ENCODE peak calls at places on chromosomes 2 and 18, in ten cellular contexts. H, L, V, M, Z, W, E, F, C and Y are unnamed samples.

GRCh38 chr2:153432381-153432780 is 46.2 kb downstream of the RPRM start:
- DNase-seq in M (no peak), C (no peak), V (no peak), W (no peak), E (no peak), Z (no peak), H (no peak), L (no peak), F (no peak), Y (no peak)

GRCh38 chr2:75054296-75054695 is 95.9 kb downstream of the POLE4 start:
- DNase-seq in L (no peak), H (no peak), V (no peak), M (no peak), C (no peak), E (no peak), Z (no peak), W (no peak), F (no peak), Y (no peak)

GRCh38 chr2:40550085-40550484 is 98.2 kb upstream of the SLC8A1 start:
- DNase-seq in W (no peak), C (no peak), Z (no peak), M (no peak), V (no peak), H (no peak), L (no peak), E (no peak), F (no peak), Y (no peak)

GRCh38 chr2:237874585-237875161 is 15.2 kb downstream of the RAMP1 start:
- DNase-seq in Z (no peak), F (no peak), L (no peak), M (no peak), H (no peak), V (peak; percentile 51), W (no peak), E (no peak), C (peak; percentile 82), Y (no peak)

GRCh38 chr2:218435003-218435982 is 16.4 kb downstream of the VIL1 start:
- DNase-seq in Z (no peak), C (peak; percentile 61), H (peak; percentile 2), W (no peak), L (no peak), E (no peak), V (peak; percentile 38), M (no peak), F (no peak), Y (no peak)

GRCh38 chr2:17558878-17559277 is 18.4 kb downstream of the VSNL1 start:
- DNase-seq in H (no peak), W (no peak), V (no peak), M (no peak), Z (no peak), C (no peak), L (no peak), F (no peak), E (no peak), Y (no peak)

GRCh38 chr2:234995332-234996007 is 43.7 kb downstream of the SH3BP4 start:
- DNase-seq in M (no peak), W (peak; percentile 84), C (peak; percentile 54), L (no peak), Z (no peak), F (no peak), V (no peak), H (peak; percentile 41), E (no peak), Y (no peak)

GRCh38 chr2:115160523-115161521 is 718.4 kb downstream of the DPP10 start:
- DNase-seq in V (no peak), W (no peak), F (no peak), Z (no peak), C (no peak), M (no peak), E (no peak), H (peak; percentile 47), L (no peak), Y (peak; percentile 87)

GRCh38 chr18:9994701-9995100 is 80.9 kb downstream of the VAPA start:
- DNase-seq in V (no peak), H (no peak), M (no peak), E (no peak), C (no peak), W (no peak), Z (no peak), F (no peak), L (no peak), Y (no peak)

GRCh38 chr18:9991021-9992000 is 77.5 kb downstream of the VAPA start:
- DNase-seq in W (no peak), Z (no peak), M (no peak), L (no peak), E (peak; percentile 30), C (no peak), F (no peak), V (no peak), H (no peak), Y (no peak)

GRCh38 chr18:9992300-9992987 is 78.6 kb downstream of the VAPA start:
- DNase-seq in H (no peak), E (no peak), F (peak; percentile 77), W (no peak), Z (no peak), M (no peak), C (no peak), L (no peak), V (no peak), Y (no peak)

GRCh38 chr18:9993846-9994660 is 80.2 kb downstream of the VAPA start:
- DNase-seq in F (no peak), M (no peak), L (no peak), C (no peak), Z (no peak), V (no peak), E (no peak), H (no peak), W (no peak), Y (no peak)

DNA sequence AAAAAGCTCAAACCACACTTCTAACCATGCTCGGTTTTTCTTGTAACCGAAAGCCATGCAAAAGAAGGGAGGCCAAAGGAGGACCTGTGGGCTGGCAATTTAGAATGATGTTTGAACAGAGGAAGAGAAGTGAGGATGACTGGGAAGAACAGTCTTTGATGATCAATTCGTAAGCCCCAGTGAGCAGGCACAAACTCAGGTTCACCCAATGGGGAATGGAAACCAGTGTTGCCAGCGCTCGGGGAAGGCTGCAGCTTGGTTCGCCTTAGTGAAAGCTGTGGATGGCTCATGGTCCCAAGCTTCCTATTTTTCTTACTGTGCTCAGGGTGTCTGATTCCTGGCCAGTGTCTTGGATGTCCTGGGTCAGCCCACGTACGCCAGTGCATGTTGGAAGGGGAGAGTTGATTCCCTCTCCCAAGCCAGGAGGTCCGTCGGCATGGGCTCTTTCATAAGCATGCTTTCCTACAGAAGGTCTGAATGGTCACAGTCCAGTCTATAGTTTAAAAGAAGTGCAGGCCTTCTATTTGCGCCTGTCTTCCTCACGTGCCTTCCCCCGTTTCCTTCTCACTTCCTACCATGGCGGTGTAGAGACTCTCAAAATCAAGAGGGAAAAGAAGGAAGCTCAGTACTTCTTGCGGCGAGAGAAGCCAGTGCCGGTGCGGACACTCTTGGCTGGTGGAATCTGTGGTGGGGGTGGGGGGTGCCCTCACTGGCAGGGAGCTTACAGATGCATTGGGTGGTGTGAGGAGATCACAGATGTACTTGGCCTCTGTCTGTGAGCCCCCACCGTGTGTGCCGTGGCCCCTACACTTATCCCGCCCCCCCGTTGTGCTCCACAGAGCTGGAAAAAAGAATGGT is 79.4 kb downstream of the VAPA start:
- DNase-seq in Z (no peak), W (no peak), E (no peak), L (no peak), M (no peak), F (no peak), H (no peak), V (no peak), C (no peak), Y (no peak)
- H3K4me3 ChIP-seq in Z (no peak overlapping the region), W (no peak overlapping the region), E (no peak overlapping the region), L (no peak overlapping the region), M (no peak overlapping the region), F (no peak overlapping the region), H (no peak overlapping the region), V (no peak overlapping the region), C (no peak overlapping the region), Y (no peak overlapping the region)

GRCh38 chr2:147469471-147469870 is 375.4 kb upstream of the ACVR2A start:
- DNase-seq in L (no peak), W (no peak), H (no peak), E (no peak), Z (no peak), C (no peak), V (no peak), M (no peak), F (no peak), Y (no peak)

GRCh38 chr2:147468349-147468748 is 376.5 kb upstream of the ACVR2A start:
- DNase-seq in C (no peak), M (no peak), F (no peak), Z (no peak), L (no peak), V (no peak), H (no peak), W (no peak), E (no peak), Y (no peak)

GRCh38 chr2:147468963-147469362 is 375.9 kb upstream of the ACVR2A start:
- DNase-seq in V (no peak), L (no peak), M (no peak), Z (no peak), E (no peak), F (no peak), W (no peak), H (no peak), C (no peak), Y (no peak)

GRCh38 chr2:147473075-147473474 is 371.8 kb upstream of the ACVR2A start:
- DNase-seq in M (no peak), F (no peak), L (no peak), V (no peak), E (no peak), Z (no peak), H (no peak), W (no peak), C (no peak), Y (no peak)

GRCh38 chr2:147471126-147471525 is 373.7 kb upstream of the ACVR2A start:
- DNase-seq in H (no peak), M (no peak), C (no peak), F (no peak), E (no peak), Z (no peak), V (no peak), W (no peak), L (no peak), Y (no peak)
- TF ChIP-seq POLR2AphosphoS5 in H (no peak), M (no peak), C (no peak), F (no peak), E (no peak), Z (no peak), V (no peak), W (no peak), L (no peak), Y (no peak)

GRCh38 chr2:20664431-20665260 is 2.3 kb upstream of the GDF7 start:
- DNase-seq in H (no peak), C (no peak), F (no peak), E (no peak), V (peak; percentile 70), Z (no peak), L (no peak), M (no peak), W (no peak), Y (no peak)
- H3K4me3 ChIP-seq in H (no peak overlapping the region), C (no peak overlapping the region), F (no peak overlapping the region), E (no peak overlapping the region), V (no peak overlapping the region), Z (no peak overlapping the region), L (no peak overlapping the region), M (no peak overlapping the region), W (no peak overlapping the region), Y (no peak overlapping the region)

GRCh38 chr18:10060469-10060782 is 146.6 kb downstream of the VAPA start:
- DNase-seq in W (no peak), M (no peak), F (no peak), E (no peak), C (no peak), Z (no peak), V (no peak), H (no peak), L (no peak), Y (no peak)

GRCh38 chr18:10056506-10056905 is 142.7 kb downstream of the VAPA start:
- DNase-seq in V (no peak), Z (no peak), C (no peak), H (no peak), F (no peak), L (no peak), M (no peak), E (no peak), W (no peak), Y (peak; percentile 19)

GRCh38 chr18:10057401-10057800 is 143.6 kb downstream of the VAPA start:
- DNase-seq in V (no peak), H (no peak), C (no peak), E (peak; percentile 31), F (no peak), Z (no peak), L (no peak), W (no peak), M (no peak), Y (no peak)

GRCh38 chr18:10059610-10060468 is 146.0 kb downstream of the VAPA start:
- DNase-seq in E (no peak), L (no peak), M (no peak), C (no peak), Z (no peak), H (no peak), F (no peak), V (no peak), W (no peak), Y (no peak)

GRCh38 chr18:10057808-10058791 is 144.3 kb downstream of the VAPA start:
- DNase-seq in H (no peak), V (no peak), C (no peak), M (no peak), W (peak; percentile 57), Z (no peak), L (no peak), E (no peak), F (peak; percentile 66), Y (no peak)
- TF ChIP-seq POLR2AphosphoS5 in H (peak; percentile 6), V (no peak), C (no peak), M (no peak), W (no peak), Z (no peak), L (no peak), E (no peak), F (peak; percentile 23), Y (no peak)